ENCODE peak calls at places on chromosome 18, in nine cellular contexts. P, D, G, K, H, X, C, Z and T are unnamed samples.

GRCh38 chr18:6614952-6615351 is 114.6 kb upstream of the ARHGAP28 start:
- DNase-seq in P (peak; percentile 69), D (peak; percentile 35), G (no peak), K (no peak), H (no peak), X (no peak), C (no peak), Z (no peak), T (no peak)

GRCh38 chr18:6997802-6998201 is 119.8 kb downstream of the LAMA1 start:
- DNase-seq in P (no peak), D (peak; percentile 7), G (no peak), K (no peak), H (no peak), X (no peak), C (no peak), Z (no peak), T (no peak)

GRCh38 chr18:10332452-10332851 is 122.0 kb upstream of the APCDD1 start:
- DNase-seq in P (no peak), D (no peak), G (no peak), K (no peak), H (no peak), X (no peak), C (peak; percentile 43), Z (no peak), T (no peak)

GRCh38 chr18:74012954-74013630 is 134.5 kb downstream of the FBXO15 start:
- DNase-seq in P (no peak), D (no peak), G (no peak), K (no peak), H (no peak), X (no peak), C (no peak), Z (no peak), T (no peak)

GRCh38 chr18:2148823-2149222 is 422.5 kb downstream of the METTL4 start:
- DNase-seq in P (no peak), D (no peak), G (no peak), K (no peak), H (no peak), X (no peak), C (no peak), Z (no peak), T (no peak)

GRCh38 chr18:72086421-72086820 is 457.7 kb downstream of the CBLN2 start:
- DNase-seq in P (no peak), D (peak; percentile 44), G (no peak), K (no peak), H (peak; percentile 3), X (no peak), C (no peak), Z (no peak), T (no peak)

GRCh38 chr18:13500227-13500865 is 226.0 kb downstream of the FAM210A start:
- DNase-seq in P (peak; percentile 66), D (no peak), G (no peak), K (no peak), H (no peak), X (no peak), C (peak; percentile 24), Z (peak; percentile 70), T (peak; percentile 54)

GRCh38 chr18:69785466-69785865 is 162.2 kb downstream of the CD226 start:
- DNase-seq in P (no peak), D (no peak), G (no peak), K (no peak), H (no peak), X (no peak), C (no peak), Z (peak; percentile 16), T (no peak)

GRCh38 chr18:79470547-79470946 is 74.8 kb downstream of the NFATC1 start:
- DNase-seq in P (no peak), D (no peak), G (no peak), K (no peak), H (no peak), X (no peak), C (no peak), Z (no peak), T (no peak)

GRCh38 chr18:54696616-54697293 is 105.7 kb downstream of the DYNAP start:
- DNase-seq in P (no peak), D (peak; percentile 8), G (no peak), K (no peak), H (no peak), X (no peak), C (no peak), Z (no peak), T (no peak)

GRCh38 chr18:55034742-55035141 is 75.5 kb upstream of the CCDC68 start:
- DNase-seq in P (no peak), D (no peak), G (no peak), K (no peak), H (no peak), X (no peak), C (no peak), Z (peak; percentile 43), T (no peak)

DNA sequence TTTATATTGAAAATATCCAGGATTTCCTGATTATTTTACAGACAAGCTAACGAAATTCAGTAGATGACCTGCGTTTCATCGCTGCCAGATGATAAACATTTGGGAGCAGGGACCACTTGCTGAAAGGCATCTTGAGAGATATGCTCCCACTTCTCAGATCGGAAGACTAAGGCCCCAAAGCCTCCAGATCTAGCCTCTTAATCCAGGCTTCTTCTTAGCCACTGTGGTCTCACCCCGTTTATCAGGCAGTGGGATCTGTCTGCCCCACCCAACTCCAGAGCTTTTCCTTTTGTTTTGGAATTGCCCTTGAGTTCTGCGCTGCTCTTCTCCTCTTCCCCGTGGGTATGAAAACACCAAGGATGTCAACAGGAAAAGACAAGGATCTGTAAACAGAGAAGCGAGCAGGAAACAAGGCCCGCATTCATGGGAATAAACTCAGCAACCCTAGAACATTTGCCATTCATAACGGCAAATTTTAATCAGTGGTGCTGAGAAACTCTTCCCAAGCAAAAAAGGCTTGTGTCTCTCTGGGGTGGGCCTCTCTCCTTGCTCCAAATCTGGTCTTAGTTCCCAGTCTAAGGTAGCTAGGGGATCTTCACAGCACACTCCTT is 21.4 kb downstream of the MYL12B start:
- DNase-seq in P (no peak), D (no peak), G (no peak), K (no peak), H (no peak), X (no peak), C (no peak), Z (no peak), T (no peak)
- H3K4me3 ChIP-seq in P (no peak overlapping the region), D (no peak overlapping the region), G (no peak overlapping the region), K (no peak overlapping the region), H (no peak overlapping the region), X (no peak overlapping the region), C (no peak overlapping the region), Z (no peak overlapping the region), T (no peak overlapping the region)

GRCh38 chr18:31680836-31681568 is 3.4 kb downstream of the B4GALT6 start:
- DNase-seq in P (peak; percentile 13), D (peak; percentile 48), G (peak; percentile 43), K (no peak), H (peak; percentile 74), X (no peak), C (no peak), Z (no peak), T (no peak)

GRCh38 chr18:31678425-31678824 is 6.0 kb downstream of the B4GALT6 start:
- DNase-seq in P (no peak), D (no peak), G (no peak), K (no peak), H (no peak), X (no peak), C (no peak), Z (no peak), T (no peak)

GRCh38 chr18:31679133-31679731 is 5.1 kb downstream of the B4GALT6 start:
- DNase-seq in P (peak; percentile 85), D (peak; percentile 65), G (peak; percentile 36), K (no peak), H (peak; percentile 80), X (no peak), C (no peak), Z (peak; percentile 43), T (no peak)

GRCh38 chr18:31677592-31677991 is 6.8 kb downstream of the B4GALT6 start:
- DNase-seq in P (no peak), D (no peak), G (no peak), K (no peak), H (no peak), X (no peak), C (no peak), Z (no peak), T (no peak)

DNA sequence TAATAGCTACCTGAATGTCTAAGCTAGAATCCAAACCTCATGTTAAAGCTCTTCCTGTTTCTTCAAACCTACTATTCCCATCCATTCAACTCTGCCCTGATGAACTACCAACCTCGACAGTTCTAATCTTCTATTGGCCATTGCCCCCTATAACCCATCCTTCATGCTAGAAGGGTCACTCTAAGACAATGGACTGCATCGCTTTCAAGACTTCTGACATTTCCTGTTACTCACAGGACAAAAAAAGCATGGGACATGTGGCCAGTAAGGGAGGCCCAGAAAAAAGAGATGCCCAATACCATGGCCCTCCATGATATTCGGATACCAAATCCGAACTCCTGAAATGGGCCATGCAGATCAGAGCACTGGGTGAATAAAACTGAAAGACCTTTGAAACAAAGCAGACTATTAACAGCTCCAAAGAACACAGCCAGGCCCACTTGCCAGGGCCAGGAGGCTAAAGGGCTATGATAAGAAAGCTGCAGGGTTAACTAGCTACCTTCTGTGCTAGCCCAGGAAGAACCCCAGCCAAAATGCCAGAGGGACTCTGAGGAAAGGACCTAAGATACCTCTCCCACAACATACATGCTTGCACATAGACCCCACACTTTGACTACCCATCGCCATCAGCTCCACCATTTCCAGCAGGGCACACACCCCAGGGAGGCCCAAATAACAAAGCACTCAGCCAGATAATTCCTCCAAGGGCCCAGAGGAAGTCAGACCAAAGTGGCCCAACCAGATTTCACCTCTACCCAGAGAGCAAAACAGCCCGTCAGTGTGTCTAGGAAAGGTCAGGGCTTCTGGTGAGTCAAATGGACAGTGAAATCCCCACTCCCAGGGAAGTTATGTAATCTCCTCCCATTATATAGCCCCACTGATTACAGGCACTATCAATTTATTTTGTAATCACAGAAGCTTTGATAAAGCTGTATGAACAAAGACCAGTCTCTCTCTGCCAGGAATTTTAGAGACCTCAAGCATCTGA is 4.3 kb downstream of the B4GALT6 start:
- DNase-seq in P (peak; percentile 31), D (peak; percentile 12), G (peak; percentile 21), K (no peak), H (peak; percentile 86), X (no peak), C (no peak), Z (no peak), T (no peak)
- H3K27ac ChIP-seq in P (peak overlapping the region; percentile 84), D (peak overlapping the region; percentile 90), G (peak overlapping the region; percentile 62), K (no peak overlapping the region), H (peak overlapping the region; percentile 75), X (no peak overlapping the region), C (no peak overlapping the region), Z (peak overlapping the region; percentile 74), T (no peak overlapping the region)

DNA sequence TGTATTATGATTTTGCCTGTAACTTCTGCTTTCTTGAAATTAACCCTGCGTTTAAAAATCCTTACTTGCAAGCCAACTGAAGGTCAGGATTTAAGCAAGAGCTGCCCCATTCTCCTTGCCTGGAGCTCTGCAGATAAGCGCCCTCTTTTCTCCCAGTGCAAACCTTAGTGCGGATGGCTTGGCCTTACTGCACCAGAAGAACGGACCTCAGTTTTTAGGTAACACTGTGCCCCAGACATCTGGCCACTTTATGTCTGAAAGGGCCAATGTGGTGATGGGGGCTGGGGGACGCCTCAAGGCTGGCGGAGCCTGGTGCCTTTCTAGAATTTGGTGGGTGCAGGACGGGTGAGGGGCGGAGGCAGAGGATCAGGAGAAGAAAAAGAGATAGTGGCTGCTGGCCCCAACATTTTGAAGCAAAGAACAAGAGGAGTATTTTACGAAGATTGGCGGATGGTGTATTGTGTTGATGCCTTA is 718 bp upstream of the TNFRSF11A start:
- DNase-seq in P (no peak), D (no peak), G (no peak), K (no peak), H (no peak), X (no peak), C (no peak), Z (no peak), T (no peak)
- H3K27me3 ChIP-seq in P (peaks cover 5% of the 10 kb centered on the region), D (no peaks in the 10 kb centered on the region), G (peaks cover 8% of the 10 kb centered on the region), K (no peaks in the 10 kb centered on the region), H (peaks cover 6% of the 10 kb centered on the region), X (no peaks in the 10 kb centered on the region), C (peaks cover 9% of the 10 kb centered on the region), Z (peaks cover 42% of the 10 kb centered on the region), T (peaks cover 11% of the 10 kb centered on the region)

GRCh38 chr18:23311346-23312103 is 141.6 kb upstream of the RIOK3 start:
- DNase-seq in P (peak; percentile 72), D (peak; percentile 76), G (no peak), K (peak; percentile 54), H (no peak), X (peak; percentile 89), C (no peak), Z (peak; percentile 89), T (no peak)
- H3K4me3 ChIP-seq in P (no peak overlapping the region), D (peak overlapping the region; percentile 32), G (no peak overlapping the region), K (no peak overlapping the region), H (no peak overlapping the region), X (no peak overlapping the region), C (no peak overlapping the region), Z (no peak overlapping the region), T (no peak overlapping the region)